ENCODE peak calls at places on chromosomes 16 and 17, in four cellular contexts. One of them, this sample, is unnamed.

GRCh38 chr17:58409432-58409831 is 7.9 kb downstream of the RNF43 start:
- DNase-seq in AG08395: no peak
- DNase-seq in CD8-positive, alpha-beta T cell: no peak
- DNase-seq in cerebellum: no peak
- DNase-seq in this sample: no peak

GRCh38 chr17:7186241-7186640 is 7.1 kb upstream of the ASGR1 start:
- DNase-seq in CD8-positive, alpha-beta T cell: no peak
- DNase-seq in AG08395: no peak
- DNase-seq in cerebellum: no peak
- DNase-seq in this sample: no peak

GRCh38 chr17:69414408-69415274 is at the start of gene MAP2K6:
- DNase-seq in CD8-positive, alpha-beta T cell: peak; percentile 88
- DNase-seq in cerebellum: peak; percentile 80
- DNase-seq in AG08395: peak; percentile 81
- DNase-seq in this sample: peak; percentile 35

GRCh38 chr16:84605339-84605848 is 12.5 kb downstream of the COTL1 start:
- DNase-seq in AG08395: no peak
- DNase-seq in cerebellum: no peak
- DNase-seq in CD8-positive, alpha-beta T cell: no peak
- DNase-seq in this sample: no peak

GRCh38 chr17:82201498-82201910 is 11.1 kb downstream of the CCDC57 start:
- DNase-seq in CD8-positive, alpha-beta T cell: no peak
- DNase-seq in AG08395: no peak
- DNase-seq in cerebellum: no peak
- DNase-seq in this sample: no peak

GRCh38 chr17:81866440-81867122 is 4.6 kb downstream of the ARHGDIA start:
- DNase-seq in AG08395: no peak
- DNase-seq in cerebellum: no peak
- DNase-seq in CD8-positive, alpha-beta T cell: no peak
- DNase-seq in this sample: no peak

GRCh38 chr17:6800422-6801027 is 24.5 kb downstream of the FBXO39 start:
- DNase-seq in cerebellum: no peak
- DNase-seq in CD8-positive, alpha-beta T cell: no peak
- DNase-seq in AG08395: no peak
- DNase-seq in this sample: no peak

GRCh38 chr17:45222273-45222993 is 748 bp downstream of the FMNL1 start:
- DNase-seq in CD8-positive, alpha-beta T cell: peak; percentile 77
- DNase-seq in cerebellum: no peak
- DNase-seq in AG08395: no peak
- DNase-seq in this sample: no peak

GRCh38 chr17:70288540-70289290 is 119.4 kb downstream of the KCNJ2 start:
- DNase-seq in AG08395: no peak
- DNase-seq in CD8-positive, alpha-beta T cell: no peak
- DNase-seq in cerebellum: no peak
- DNase-seq in this sample: no peak

GRCh38 chr16:66278111-66278531 is 88.4 kb upstream of the CDH5 start:
- DNase-seq in cerebellum: no peak
- DNase-seq in AG08395: no peak
- DNase-seq in CD8-positive, alpha-beta T cell: peak; percentile 25
- DNase-seq in this sample: no peak

GRCh38 chr16:46629331-46629843 is 8.2 kb upstream of the SHCBP1 start:
- DNase-seq in cerebellum: peak; percentile 8
- DNase-seq in AG08395: peak; percentile 72
- DNase-seq in CD8-positive, alpha-beta T cell: no peak
- DNase-seq in this sample: peak; percentile 74

GRCh38 chr16:30748634-30749445 is 615 bp downstream of the PHKG2 start:
- DNase-seq in AG08395: peak; percentile 55
- DNase-seq in cerebellum: peak; percentile 36
- DNase-seq in CD8-positive, alpha-beta T cell: no peak
- DNase-seq in this sample: peak; percentile 23

GRCh38 chr16:4593069-4593468 is 21.6 kb downstream of the UBALD1 start:
- DNase-seq in AG08395: no peak
- DNase-seq in cerebellum: no peak
- DNase-seq in CD8-positive, alpha-beta T cell: no peak
- DNase-seq in this sample: no peak

GRCh38 chr17:71398706-71399620 is 721.9 kb upstream of the SOX9 start:
- DNase-seq in CD8-positive, alpha-beta T cell: no peak
- DNase-seq in cerebellum: no peak
- DNase-seq in AG08395: peak; percentile 33
- DNase-seq in this sample: no peak

GRCh38 chr17:1555618-1556471 is 6.7 kb downstream of the PITPNA start:
- DNase-seq in cerebellum: no peak
- DNase-seq in AG08395: no peak
- DNase-seq in CD8-positive, alpha-beta T cell: no peak
- DNase-seq in this sample: no peak

GRCh38 chr17:40176409-40177110 is 710 bp upstream of the RAPGEFL1 start:
- DNase-seq in cerebellum: no peak
- DNase-seq in CD8-positive, alpha-beta T cell: no peak
- DNase-seq in AG08395: no peak
- DNase-seq in this sample: no peak